ENCODE peak calls at places on chromosome 9, in seven cellular contexts. T is T47D, C is endothelial cell, P is kidney tubule cell, L is aorta, X is NCI-H748 treated with DMSO at 0.1 percent for 48 hours, B is NCI-H187. E is an unnamed sample.

GRCh38 chr9:95605826-95606555 is 89.2 kb upstream of the PTCH1 start:
- DNase-seq in C (no peak), L (no peak), T (no peak), B (no peak), X (peak), P (no peak), E (peak)

GRCh38 chr9:123445116-123445515 is 89.1 kb downstream of the CRB2 start:
- DNase-seq in P (no peak), T (no peak), C (no peak), B (no peak), X (no peak), L (no peak), E (no peak)

GRCh38 chr9:113705306-113705937 is 170.7 kb upstream of the ZNF618 start:
- DNase-seq in C (no peak), L (no peak), P (no peak), T (no peak), B (no peak), X (no peak), E (no peak)

GRCh38 chr9:34010979-34011378 is 37.7 kb downstream of the UBAP2 start:
- DNase-seq in P (no peak), T (peak), X (no peak), B (no peak), C (no peak), L (no peak), E (peak)

GRCh38 chr9:110912701-110913291 is 125.5 kb downstream of the LPAR1 start:
- DNase-seq in X (no peak), B (no peak), T (no peak), L (no peak), C (no peak), P (no peak), E (no peak)

GRCh38 chr9:88973281-88974045 is 17.8 kb upstream of the S1PR3 start:
- DNase-seq in B (no peak), T (no peak), L (no peak), X (no peak), P (no peak), C (no peak), E (no peak)

GRCh38 chr9:83204047-83204446 is 141.1 kb upstream of the RASEF start:
- DNase-seq in C (no peak), B (no peak), X (no peak), P (no peak), L (no peak), T (peak), E (no peak)

GRCh38 chr9:99050292-99050911 is 54.5 kb upstream of the TGFBR1 start:
- DNase-seq in L (no peak), C (no peak), B (no peak), T (peak), X (no peak), P (peak), E (no peak)

GRCh38 chr9:102185962-102186361 is 447.5 kb upstream of the GRIN3A start:
- DNase-seq in B (no peak), T (no peak), P (peak), X (no peak), C (no peak), L (no peak), E (no peak)

GRCh38 chr9:33416996-33417395 is 14.6 kb upstream of the AQP7 start:
- DNase-seq in C (no peak), T (no peak), B (no peak), L (no peak), X (no peak), P (no peak), E (no peak)

GRCh38 chr9:86321373-86321772 is 32.8 kb downstream of the TUT7 start:
- DNase-seq in B (no peak), C (no peak), P (peak), X (no peak), L (peak), T (no peak), E (no peak)